ENCODE peak calls at places on chromosomes 7 and 10, in four cellular contexts. J, Q, V and C are unnamed samples.

GRCh38 chr7:133315332-133316040 is 62.6 kb downstream of the EXOC4 start:
- DNase-seq in V (no peak), J (peak), Q (no peak), C (no peak)

GRCh38 chr10:122190553-122190952 is 80.5 kb upstream of the BTBD16 start:
- DNase-seq in V (no peak), J (no peak), Q (no peak), C (no peak)

GRCh38 chr10:35641430-35642015 is 573 bp downstream of the FZD8 start:
- DNase-seq in V (no peak), Q (peak), J (peak), C (peak)

GRCh38 chr10:68489919-68490318 is 18.1 kb upstream of the DNA2 start:
- DNase-seq in Q (no peak), V (no peak), J (no peak), C (no peak)

GRCh38 chr10:51206471-51206870 is 132.2 kb downstream of the PRKG1 start:
- DNase-seq in V (no peak), J (no peak), Q (no peak), C (no peak)

GRCh38 chr10:114565066-114565465 is 93.0 kb downstream of the ABLIM1 start:
- DNase-seq in J (no peak), Q (no peak), V (no peak), C (no peak)

GRCh38 chr7:150307129-150307528 is 16.0 kb upstream of the LRRC61 start:
- DNase-seq in Q (no peak), J (no peak), V (no peak), C (no peak)

GRCh38 chr10:114996542-114996941 is 58.5 kb downstream of the TRUB1 start:
- DNase-seq in V (no peak), J (peak), Q (no peak), C (no peak)

GRCh38 chr7:149866139-149866785 is 7.5 kb upstream of the ATP6V0E2 start:
- DNase-seq in V (peak), Q (no peak), J (no peak), C (no peak)

GRCh38 chr7:37065779-37066271 is 341.5 kb upstream of the AOAH start:
- DNase-seq in J (peak), V (no peak), Q (no peak), C (no peak)

GRCh38 chr10:99612167-99612831 is 7.9 kb downstream of the SLC25A28 start:
- DNase-seq in J (peak), V (peak), Q (peak), C (peak)

GRCh38 chr7:120190566-120190965 is 82.4 kb upstream of the KCND2 start:
- DNase-seq in Q (no peak), J (no peak), V (no peak), C (no peak)

GRCh38 chr10:79259834-79260233 is 87.4 kb upstream of the PPIF start:
- DNase-seq in Q (no peak), V (peak), J (no peak), C (no peak)

GRCh38 chr10:125057158-125058001 is 103.0 kb downstream of the CTBP2 start:
- DNase-seq in J (peak), Q (no peak), V (peak), C (peak)

GRCh38 chr10:12594448-12594944 is 245.1 kb downstream of the CAMK1D start:
- DNase-seq in J (no peak), Q (no peak), V (no peak), C (no peak)

GRCh38 chr10:60335708-60336107 is 54.0 kb downstream of the ANK3 start:
- DNase-seq in Q (no peak), J (no peak), V (no peak), C (no peak)
- TF ChIP-seq CTCF in Q (no peak), J (peak), V (peak), C (no peak)

GRCh38 chr7:148556892-148557291 is 33.7 kb upstream of the C7orf33 start:
- DNase-seq in J (no peak), Q (no peak), V (no peak), C (no peak)
- TF ChIP-seq CTCF in J (no peak), Q (no peak), V (no peak), C (no peak)

GRCh38 chr7:113015038-113015645 is 71.5 kb downstream of the GPR85 start:
- DNase-seq in V (no peak), Q (no peak), J (peak), C (no peak)
- TF ChIP-seq CTCF in V (no peak), Q (no peak), J (peak), C (no peak)

GRCh38 chr7:135827391-135827790 is 78.8 kb upstream of the FAM180A start:
- DNase-seq in V (no peak), J (no peak), Q (no peak), C (no peak)

GRCh38 chr7:135822396-135822795 is 73.8 kb upstream of the FAM180A start:
- DNase-seq in V (no peak), J (no peak), Q (no peak), C (no peak)

GRCh38 chr7:135825406-135825805 is 76.8 kb upstream of the FAM180A start:
- DNase-seq in J (no peak), V (no peak), Q (peak), C (no peak)
- TF ChIP-seq CTCF in J (no peak), V (no peak), Q (no peak), C (no peak)

GRCh38 chr7:69896100-69896499 is 297.8 kb downstream of the AUTS2 start:
- DNase-seq in J (no peak), V (peak), Q (no peak), C (no peak)

GRCh38 chr7:69898189-69898588 is 299.9 kb downstream of the AUTS2 start:
- DNase-seq in V (no peak), Q (no peak), J (no peak), C (no peak)

GRCh38 chr7:69890081-69890369 is 291.8 kb downstream of the AUTS2 start:
- DNase-seq in V (no peak), J (no peak), Q (no peak), C (no peak)

GRCh38 chr7:69892790-69893189 is 294.5 kb downstream of the AUTS2 start:
- DNase-seq in Q (no peak), J (no peak), V (no peak), C (no peak)

DNA sequence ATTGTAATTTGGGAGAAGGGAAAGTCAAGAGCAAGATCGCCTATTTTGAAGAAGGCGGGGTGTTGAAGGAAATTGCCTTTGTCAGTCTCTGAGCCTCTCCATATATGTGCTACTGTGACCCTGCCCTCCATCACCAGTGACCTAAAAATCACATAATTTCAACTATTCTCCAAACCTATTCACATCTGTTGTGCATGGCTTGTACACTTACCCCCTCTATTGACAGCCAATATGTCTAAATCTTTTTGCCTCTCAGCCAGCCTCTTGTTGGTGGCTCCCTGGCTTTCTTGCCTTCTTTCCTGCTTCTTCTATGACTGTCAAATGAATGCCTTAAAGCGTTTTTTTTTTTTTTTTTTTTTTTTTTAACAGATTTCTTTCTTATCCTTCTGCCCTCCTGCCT is 295.6 kb downstream of the AUTS2 start:
- DNase-seq in J (no peak), Q (no peak), V (no peak), C (no peak)
- TF ChIP-seq CTCF in J (peak), Q (no peak), V (no peak), C (no peak)

GRCh38 chr7:54859066-54859465 is 100.1 kb upstream of the SEC61G start:
- DNase-seq in J (no peak), Q (no peak), V (no peak), C (no peak)
- TF ChIP-seq CTCF in J (no peak), Q (no peak), V (no peak), C (no peak)

GRCh38 chr10:75187961-75188426 is 22.6 kb upstream of the VDAC2 start:
- DNase-seq in J (peak), Q (peak), V (peak), C (peak)
- TF ChIP-seq CTCF in J (peak), Q (peak), V (peak), C (peak)

GRCh38 chr7:142669074-142669654 is 80.1 kb upstream of the PRSS1 start:
- DNase-seq in J (peak), Q (no peak), V (no peak), C (no peak)
- TF ChIP-seq CTCF in J (peak), Q (peak), V (no peak), C (peak)